ENCODE peak calls at places on chromosomes 7 and 10, in five cellular contexts. One of them, this sample, is unnamed.

GRCh38 chr7:37220664-37221063 is 228.0 kb downstream of the ELMO1 start:
- DNase-seq in HCT116: no peak
- DNase-seq in IMR-90: no peak
- DNase-seq in fibroblast of pulmonary artery: no peak
- DNase-seq in EH: no peak
- DNase-seq in this sample: no peak

GRCh38 chr10:23203369-23204325 is 11.5 kb downstream of the PTF1A start:
- DNase-seq in HCT116: no peak
- DNase-seq in IMR-90: no peak
- DNase-seq in fibroblast of pulmonary artery: no peak
- DNase-seq in EH: no peak
- DNase-seq in this sample: no peak

GRCh38 chr10:5234106-5234877 is 37.7 kb downstream of the AKR1C4 start:
- DNase-seq in HCT116: no peak
- DNase-seq in IMR-90: peak
- DNase-seq in fibroblast of pulmonary artery: peak
- DNase-seq in EH: peak
- DNase-seq in this sample: no peak

GRCh38 chr7:132353902-132354301 is 222.4 kb downstream of the PLXNA4 start:
- DNase-seq in HCT116: no peak
- DNase-seq in IMR-90: no peak
- DNase-seq in fibroblast of pulmonary artery: no peak
- DNase-seq in EH: no peak
- DNase-seq in this sample: no peak

GRCh38 chr7:20317413-20317812 is 13.3 kb upstream of the ITGB8 start:
- DNase-seq in HCT116: no peak
- DNase-seq in IMR-90: no peak
- DNase-seq in fibroblast of pulmonary artery: no peak
- DNase-seq in EH: no peak
- DNase-seq in this sample: no peak

GRCh38 chr7:125484755-125485154 is 555.1 kb upstream of the POT1 start:
- DNase-seq in HCT116: no peak
- DNase-seq in IMR-90: no peak
- DNase-seq in fibroblast of pulmonary artery: no peak
- DNase-seq in EH: no peak
- DNase-seq in this sample: no peak

GRCh38 chr10:5094265-5095205 is at the start of gene AKR1C3:
- DNase-seq in HCT116: peak
- DNase-seq in IMR-90: peak
- DNase-seq in fibroblast of pulmonary artery: peak
- DNase-seq in EH: peak
- DNase-seq in this sample: no peak

GRCh38 chr10:119535310-119535709 is 7.2 kb downstream of the RGS10 start:
- DNase-seq in HCT116: no peak
- DNase-seq in IMR-90: peak
- DNase-seq in fibroblast of pulmonary artery: no peak
- DNase-seq in EH: peak
- DNase-seq in this sample: no peak

GRCh38 chr10:113447278-113447677 is 105.6 kb upstream of the HABP2 start:
- DNase-seq in HCT116: no peak
- DNase-seq in IMR-90: no peak
- DNase-seq in fibroblast of pulmonary artery: no peak
- DNase-seq in EH: no peak
- DNase-seq in this sample: no peak

GRCh38 chr7:130292682-130293257 is at the start of gene CPA4:
- DNase-seq in HCT116: peak
- DNase-seq in IMR-90: peak
- DNase-seq in fibroblast of pulmonary artery: peak
- DNase-seq in EH: peak
- DNase-seq in this sample: no peak